ENCODE peak calls at places on chromosomes 1 and 21, in eight cellular contexts. Q, D, F, T, M, N, B and G are unnamed samples.
A peak's percentile ranks its signal among the peaks of the same experiment; 100 is the strongest.

GRCh38 chr1:45334308-45335245 is 5.4 kb upstream of the TOE1 start:
- DNase-seq in T (peak; percentile 56), B (no peak), F (peak; percentile 46), N (peak; percentile 46), Q (no peak), M (peak; percentile 29), D (no peak), G (no peak)

GRCh38 chr1:211068976-211069375 is 65.0 kb downstream of the KCNH1 start:
- DNase-seq in N (no peak), Q (no peak), M (no peak), D (no peak), F (no peak), B (no peak), T (peak; percentile 41), G (no peak)

GRCh38 chr1:84635261-84635848 is 54.9 kb downstream of the SSX2IP start:
- DNase-seq in B (no peak), Q (no peak), M (no peak), N (no peak), F (no peak), D (no peak), T (no peak), G (no peak)

GRCh38 chr1:215241451-215241850 is 158.9 kb downstream of the KCNK2 start:
- DNase-seq in F (no peak), T (no peak), M (no peak), B (no peak), D (no peak), Q (no peak), N (no peak), G (no peak)

GRCh38 chr1:38516560-38516959 is 343.0 kb downstream of the RRAGC start:
- DNase-seq in D (no peak), F (no peak), M (no peak), Q (no peak), N (no peak), T (no peak), B (no peak), G (no peak)

GRCh38 chr1:3772715-3773571 is at the start of gene SMIM1:
- DNase-seq in T (no peak), N (peak; percentile 56), B (no peak), M (no peak), F (no peak), Q (no peak), D (no peak), G (no peak)

GRCh38 chr1:176073524-176074157 is 133.4 kb downstream of the COP1 start:
- DNase-seq in F (no peak), M (peak; percentile 65), Q (peak; percentile 49), B (no peak), D (no peak), N (peak; percentile 83), T (no peak), G (no peak)

GRCh38 chr1:22763479-22764200 is 53.0 kb downstream of the EPHB2 start:
- DNase-seq in M (no peak), Q (no peak), F (no peak), D (no peak), B (no peak), N (peak; percentile 32), T (no peak), G (no peak)

GRCh38 chr1:224959656-224960055 is 30.2 kb downstream of the DNAH14 start:
- DNase-seq in M (no peak), B (no peak), T (no peak), N (peak; percentile 7), D (no peak), F (no peak), Q (no peak), G (no peak)

GRCh38 chr1:205442051-205442721 is 13.7 kb downstream of the BLACAT1 start:
- DNase-seq in M (no peak), D (no peak), T (no peak), F (no peak), Q (no peak), B (no peak), N (no peak), G (no peak)

GRCh38 chr1:70805641-70806040 is 242.0 kb downstream of the PTGER3 start:
- DNase-seq in M (no peak), B (no peak), F (no peak), D (no peak), T (no peak), Q (no peak), N (no peak), G (no peak)

GRCh38 chr1:70811815-70812214 is 235.8 kb downstream of the PTGER3 start:
- DNase-seq in Q (no peak), F (no peak), M (no peak), D (no peak), B (no peak), N (no peak), T (no peak), G (no peak)

GRCh38 chr1:70807088-70807664 is 240.4 kb downstream of the PTGER3 start:
- DNase-seq in M (no peak), D (no peak), F (no peak), N (no peak), B (no peak), Q (no peak), T (no peak), G (no peak)
- TF ChIP-seq CTCF in M (no peak), D (no peak), F (no peak), N (no peak), B (no peak), Q (no peak), T (no peak), G (no peak)

GRCh38 chr1:185044981-185045792 is at the start of gene RNF2:
- DNase-seq in Q (peak; percentile 64), M (peak; percentile 57), N (peak; percentile 94), F (peak; percentile 84), D (peak; percentile 72), T (peak; percentile 88), B (peak; percentile 80), G (peak; percentile 73)
- TF ChIP-seq CTCF in Q (no peak), M (no peak), N (peak; percentile 4), F (peak; percentile 26), D (no peak), T (no peak), B (no peak), G (no peak)

GRCh38 chr1:93056649-93057048 is 22.4 kb upstream of the MTF2 start:
- DNase-seq in F (no peak), D (no peak), B (no peak), M (no peak), N (no peak), T (no peak), Q (no peak), G (no peak)

GRCh38 chr1:93056214-93056613 is 22.9 kb upstream of the MTF2 start:
- DNase-seq in Q (peak; percentile 21), D (no peak), B (no peak), F (no peak), N (peak; percentile 61), M (no peak), T (peak; percentile 47), G (peak; percentile 43)

GRCh38 chr1:93061895-93062792 is 16.9 kb upstream of the MTF2 start:
- DNase-seq in N (peak; percentile 63), F (no peak), Q (peak; percentile 18), M (no peak), B (peak; percentile 43), D (no peak), T (peak; percentile 51), G (no peak)
- TF ChIP-seq CTCF in N (peak; percentile 62), F (peak; percentile 59), Q (peak; percentile 34), M (no peak), B (peak; percentile 26), D (peak; percentile 28), T (peak; percentile 76), G (peak; percentile 57)

DNA sequence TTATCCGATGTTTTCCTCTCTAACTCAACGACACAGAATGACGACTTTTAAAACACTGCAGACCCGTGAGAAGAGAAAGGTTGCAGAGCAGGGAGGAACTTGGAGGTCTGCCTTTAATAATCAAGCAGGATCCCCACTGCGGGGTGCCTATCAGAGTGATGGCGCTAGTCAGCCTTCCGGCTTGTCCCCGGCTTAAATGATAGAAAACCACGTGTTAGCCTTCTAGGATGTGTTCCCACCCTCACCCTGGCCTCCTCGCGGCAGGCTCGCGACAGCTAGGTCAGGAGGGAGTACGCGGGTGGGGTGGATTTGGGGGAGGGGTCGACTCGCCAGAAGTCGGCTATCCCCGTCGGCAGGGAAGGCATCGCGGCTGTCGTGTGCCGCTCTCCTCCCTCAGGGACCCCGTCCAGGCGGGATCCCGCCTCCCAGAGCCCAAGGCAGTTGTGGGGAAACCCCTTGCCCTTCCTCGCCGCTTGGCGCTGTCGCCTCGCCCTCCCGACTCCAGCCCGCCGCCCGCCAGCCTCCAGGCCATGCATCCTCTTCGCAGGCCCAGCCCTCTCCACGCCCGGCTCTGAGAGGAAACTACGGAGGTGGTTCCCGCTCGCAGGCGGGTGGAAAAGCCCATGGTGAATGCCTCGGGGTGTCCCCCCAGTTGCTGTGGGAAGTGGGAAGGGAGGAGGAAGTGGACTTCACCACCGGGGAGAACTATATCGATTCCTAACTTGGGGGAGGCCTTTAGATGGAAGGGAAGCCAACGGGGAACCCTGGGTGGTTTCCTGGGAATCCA is 1.1 kb upstream of the SMG7 start:
- DNase-seq in T (peak; percentile 77), F (peak; percentile 75), Q (peak; percentile 71), B (peak; percentile 71), N (peak; percentile 87), M (peak; percentile 47), D (peak; percentile 62), G (peak; percentile 57)
- TF ChIP-seq CTCF in T (peak; percentile 15), F (no peak), Q (no peak), B (no peak), N (no peak), M (no peak), D (no peak), G (no peak)

DNA sequence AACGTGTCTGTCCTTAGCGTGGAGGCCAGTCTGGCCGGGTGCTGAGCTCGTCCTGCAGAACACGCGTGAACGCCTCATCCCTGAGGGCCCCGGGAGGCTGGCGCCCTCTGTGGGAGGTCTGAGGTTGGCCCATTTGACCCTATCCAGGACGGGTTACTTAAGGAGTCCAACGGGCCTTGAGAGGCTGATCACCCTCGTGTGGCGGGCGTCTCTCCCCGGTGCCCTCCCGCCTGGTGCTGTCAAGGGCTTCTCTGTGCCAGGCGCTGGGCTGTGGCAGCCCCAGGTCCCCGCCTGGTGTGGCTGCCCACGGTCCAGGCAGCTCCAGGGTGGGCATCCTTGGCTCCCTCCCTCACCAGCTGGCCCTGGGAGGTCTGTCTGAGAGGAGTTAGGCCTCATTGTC is 9.7 kb downstream of the SKI start:
- DNase-seq in Q (no peak), D (no peak), T (peak; percentile 57), N (no peak), B (no peak), F (no peak), M (no peak), G (no peak)
- TF ChIP-seq CTCF in Q (no peak), D (no peak), T (peak; percentile 50), N (no peak), B (no peak), F (peak; percentile 19), M (no peak), G (peak; percentile 35)

DNA sequence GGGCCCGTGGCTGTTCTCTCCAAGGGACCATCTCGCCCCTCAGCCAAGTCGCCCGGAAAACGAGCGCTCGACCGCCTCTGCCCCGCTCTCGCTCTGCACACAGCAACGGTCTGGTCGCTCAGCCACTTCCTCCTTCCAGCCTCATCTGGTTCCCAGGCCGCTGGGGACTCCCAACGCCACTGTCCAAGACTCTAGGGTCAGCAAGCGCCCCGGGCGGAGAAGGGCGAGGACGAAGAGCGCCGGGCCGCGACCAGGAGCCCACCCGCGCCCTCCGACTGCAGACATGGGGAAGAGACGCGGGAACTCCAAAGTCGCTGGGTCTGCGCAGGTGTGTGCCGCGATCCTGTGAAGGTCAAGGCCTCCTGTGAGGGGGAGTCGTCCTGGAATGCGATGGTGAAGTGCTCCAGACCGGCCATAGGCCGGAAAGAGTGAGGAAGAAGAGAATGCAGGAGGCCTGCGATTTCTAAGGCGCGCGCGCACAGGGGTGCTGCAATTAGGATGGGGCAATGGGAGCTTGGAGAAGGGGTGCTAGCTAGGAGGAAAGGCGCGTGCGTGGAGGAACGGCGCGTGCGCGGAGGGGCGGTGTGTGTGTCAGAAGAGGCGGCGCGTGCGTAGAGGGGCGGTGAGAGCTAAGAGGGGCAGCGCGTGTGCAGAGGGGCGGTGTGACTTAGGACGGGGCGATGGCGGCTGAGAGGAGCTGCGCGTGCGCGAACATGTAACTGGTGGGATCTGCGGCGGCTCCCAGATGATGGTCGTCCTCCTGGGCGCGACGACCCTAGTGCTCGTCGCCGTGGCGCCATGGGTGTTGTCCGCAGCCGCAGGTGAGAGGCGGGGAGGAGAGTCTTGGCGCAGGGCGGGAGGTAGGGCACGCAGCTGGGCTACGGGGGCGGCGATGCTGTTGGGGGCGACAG is at the start of gene IFNAR1:
- DNase-seq in Q (peak; percentile 92), D (peak; percentile 100), B (peak; percentile 99), F (peak; percentile 99), M (peak; percentile 99), T (peak; percentile 98), N (peak; percentile 100), G (peak; percentile 95)
- TF ChIP-seq CTCF in Q (no peak), D (no peak), B (no peak), F (no peak), M (peak; percentile 19), T (no peak), N (no peak), G (no peak)